ENCODE peak calls at places on chromosome 6, in nine cellular contexts. One of them, this sample, is unnamed.
A peak's percentile ranks its signal among the peaks of the same experiment; 100 is the strongest.

GRCh38 chr6:113558966-113559365 is 298.2 kb upstream of the MARCKS start:
- DNase-seq in esophagus muscularis mucosa: no peak
- DNase-seq in HepG2: no peak
- DNase-seq in GM23338: no peak
- DNase-seq in sigmoid colon: no peak
- DNase-seq in stomach: no peak
- DNase-seq in SK-N-SH: no peak
- DNase-seq in Panc1: no peak
- DNase-seq in breast epithelium: no peak
- DNase-seq in this sample: no peak

GRCh38 chr6:83815631-83816030 is 37.5 kb upstream of the RIPPLY2 start:
- DNase-seq in esophagus muscularis mucosa: no peak
- DNase-seq in HepG2: no peak
- DNase-seq in GM23338: no peak
- DNase-seq in sigmoid colon: no peak
- DNase-seq in stomach: no peak
- DNase-seq in SK-N-SH: peak; percentile 15
- DNase-seq in Panc1: no peak
- DNase-seq in breast epithelium: no peak
- DNase-seq in this sample: no peak

GRCh38 chr6:38283734-38284362 is 355.9 kb downstream of the BTBD9 start:
- DNase-seq in esophagus muscularis mucosa: no peak
- DNase-seq in HepG2: no peak
- DNase-seq in GM23338: no peak
- DNase-seq in sigmoid colon: no peak
- DNase-seq in stomach: no peak
- DNase-seq in SK-N-SH: no peak
- DNase-seq in Panc1: peak; percentile 57
- DNase-seq in breast epithelium: no peak
- DNase-seq in this sample: no peak

GRCh38 chr6:13913226-13914001 is 11.3 kb upstream of the RNF182 start:
- DNase-seq in esophagus muscularis mucosa: no peak
- DNase-seq in HepG2: no peak
- DNase-seq in GM23338: no peak
- DNase-seq in sigmoid colon: no peak
- DNase-seq in stomach: no peak
- DNase-seq in SK-N-SH: no peak
- DNase-seq in Panc1: no peak
- DNase-seq in breast epithelium: no peak
- DNase-seq in this sample: no peak

GRCh38 chr6:52535711-52536423 is 41.0 kb downstream of the TRAM2 start:
- DNase-seq in esophagus muscularis mucosa: no peak
- DNase-seq in HepG2: no peak
- DNase-seq in GM23338: peak; percentile 33
- DNase-seq in sigmoid colon: no peak
- DNase-seq in stomach: no peak
- DNase-seq in SK-N-SH: no peak
- DNase-seq in Panc1: no peak
- DNase-seq in breast epithelium: no peak
- DNase-seq in this sample: no peak

GRCh38 chr6:87706187-87706966 is 4.3 kb upstream of the AKIRIN2 start:
- DNase-seq in esophagus muscularis mucosa: no peak
- DNase-seq in HepG2: no peak
- DNase-seq in GM23338: no peak
- DNase-seq in sigmoid colon: no peak
- DNase-seq in stomach: no peak
- DNase-seq in SK-N-SH: no peak
- DNase-seq in Panc1: no peak
- DNase-seq in breast epithelium: no peak
- DNase-seq in this sample: no peak

GRCh38 chr6:26233608-26234420 is 131.2 kb upstream of the BTN3A2 start:
- DNase-seq in esophagus muscularis mucosa: no peak
- DNase-seq in HepG2: no peak
- DNase-seq in GM23338: peak; percentile 74
- DNase-seq in sigmoid colon: peak; percentile 76
- DNase-seq in stomach: peak; percentile 58
- DNase-seq in SK-N-SH: peak; percentile 40
- DNase-seq in Panc1: no peak
- DNase-seq in breast epithelium: peak; percentile 66
- DNase-seq in this sample: peak; percentile 93

GRCh38 chr6:53056273-53056672 is 8.9 kb upstream of the FBXO9 start:
- DNase-seq in esophagus muscularis mucosa: no peak
- DNase-seq in HepG2: no peak
- DNase-seq in GM23338: no peak
- DNase-seq in sigmoid colon: no peak
- DNase-seq in stomach: no peak
- DNase-seq in SK-N-SH: no peak
- DNase-seq in Panc1: no peak
- DNase-seq in breast epithelium: no peak
- DNase-seq in this sample: no peak

GRCh38 chr6:95686858-95687257 is 109.5 kb downstream of the MANEA start:
- DNase-seq in esophagus muscularis mucosa: no peak
- DNase-seq in HepG2: no peak
- DNase-seq in GM23338: no peak
- DNase-seq in sigmoid colon: no peak
- DNase-seq in stomach: no peak
- DNase-seq in SK-N-SH: no peak
- DNase-seq in Panc1: no peak
- DNase-seq in breast epithelium: no peak
- DNase-seq in this sample: no peak

GRCh38 chr6:112665815-112666214 is 318.7 kb downstream of the RFPL4B start:
- DNase-seq in esophagus muscularis mucosa: no peak
- DNase-seq in HepG2: no peak
- DNase-seq in GM23338: no peak
- DNase-seq in sigmoid colon: no peak
- DNase-seq in stomach: no peak
- DNase-seq in SK-N-SH: no peak
- DNase-seq in Panc1: no peak
- DNase-seq in breast epithelium: no peak
- DNase-seq in this sample: no peak

GRCh38 chr6:134908906-134909516 is 40.9 kb downstream of the ALDH8A1 start:
- DNase-seq in esophagus muscularis mucosa: peak; percentile 95
- DNase-seq in HepG2: peak; percentile 7
- DNase-seq in GM23338: no peak
- DNase-seq in sigmoid colon: peak; percentile 91
- DNase-seq in stomach: peak; percentile 29
- DNase-seq in SK-N-SH: no peak
- DNase-seq in Panc1: peak; percentile 90
- DNase-seq in breast epithelium: no peak
- DNase-seq in this sample: no peak

GRCh38 chr6:19472850-19473249 is 364.3 kb upstream of the ID4 start:
- DNase-seq in esophagus muscularis mucosa: peak; percentile 68
- DNase-seq in HepG2: no peak
- DNase-seq in GM23338: peak; percentile 60
- DNase-seq in sigmoid colon: no peak
- DNase-seq in stomach: no peak
- DNase-seq in SK-N-SH: no peak
- DNase-seq in Panc1: no peak
- DNase-seq in breast epithelium: no peak
- DNase-seq in this sample: no peak

GRCh38 chr6:169160091-169160854 is 93.4 kb downstream of the THBS2 start:
- DNase-seq in esophagus muscularis mucosa: peak; percentile 91
- DNase-seq in HepG2: no peak
- DNase-seq in GM23338: no peak
- DNase-seq in sigmoid colon: no peak
- DNase-seq in stomach: no peak
- DNase-seq in SK-N-SH: no peak
- DNase-seq in Panc1: no peak
- DNase-seq in breast epithelium: no peak
- DNase-seq in this sample: no peak

GRCh38 chr6:77926198-77926752 is 273.4 kb downstream of the MEI4 start:
- DNase-seq in esophagus muscularis mucosa: no peak
- DNase-seq in HepG2: peak; percentile 54
- DNase-seq in GM23338: peak; percentile 67
- DNase-seq in sigmoid colon: no peak
- DNase-seq in stomach: no peak
- DNase-seq in SK-N-SH: no peak
- DNase-seq in Panc1: no peak
- DNase-seq in breast epithelium: no peak
- DNase-seq in this sample: no peak

GRCh38 chr6:108163267-108163643 is 2.6 kb upstream of the NR2E1 start:
- DNase-seq in esophagus muscularis mucosa: peak; percentile 42
- DNase-seq in HepG2: no peak
- DNase-seq in GM23338: peak; percentile 77
- DNase-seq in sigmoid colon: no peak
- DNase-seq in stomach: no peak
- DNase-seq in SK-N-SH: no peak
- DNase-seq in Panc1: no peak
- DNase-seq in breast epithelium: no peak
- DNase-seq in this sample: no peak

GRCh38 chr6:48628316-48628715 is 517.3 kb upstream of the PTCHD4 start:
- DNase-seq in esophagus muscularis mucosa: no peak
- DNase-seq in HepG2: no peak
- DNase-seq in GM23338: peak; percentile 7
- DNase-seq in sigmoid colon: no peak
- DNase-seq in stomach: no peak
- DNase-seq in SK-N-SH: no peak
- DNase-seq in Panc1: no peak
- DNase-seq in breast epithelium: no peak
- DNase-seq in this sample: no peak

GRCh38 chr6:157013649-157014365 is 236.6 kb downstream of the ARID1B start:
- DNase-seq in esophagus muscularis mucosa: no peak
- DNase-seq in HepG2: no peak
- DNase-seq in GM23338: no peak
- DNase-seq in sigmoid colon: no peak
- DNase-seq in stomach: no peak
- DNase-seq in SK-N-SH: no peak
- DNase-seq in Panc1: no peak
- DNase-seq in breast epithelium: no peak
- DNase-seq in this sample: no peak

GRCh38 chr6:133854633-133855598 is 34.0 kb upstream of the TCF21 start:
- DNase-seq in esophagus muscularis mucosa: no peak
- DNase-seq in HepG2: peak; percentile 20
- DNase-seq in GM23338: peak; percentile 54
- DNase-seq in sigmoid colon: no peak
- DNase-seq in stomach: no peak
- DNase-seq in SK-N-SH: peak; percentile 24
- DNase-seq in Panc1: no peak
- DNase-seq in breast epithelium: no peak
- DNase-seq in this sample: peak; percentile 65

GRCh38 chr6:159935633-159936032 is 33.2 kb upstream of the IGF2R start:
- DNase-seq in esophagus muscularis mucosa: no peak
- DNase-seq in HepG2: no peak
- DNase-seq in GM23338: no peak
- DNase-seq in sigmoid colon: no peak
- DNase-seq in stomach: no peak
- DNase-seq in SK-N-SH: no peak
- DNase-seq in Panc1: no peak
- DNase-seq in breast epithelium: no peak
- DNase-seq in this sample: no peak

GRCh38 chr6:88349511-88349910 is 183.4 kb upstream of the CNR1 start:
- DNase-seq in esophagus muscularis mucosa: no peak
- DNase-seq in HepG2: no peak
- DNase-seq in GM23338: no peak
- DNase-seq in sigmoid colon: no peak
- DNase-seq in stomach: no peak
- DNase-seq in SK-N-SH: no peak
- DNase-seq in Panc1: no peak
- DNase-seq in breast epithelium: no peak
- DNase-seq in this sample: no peak

GRCh38 chr6:454148-454991 is 62.8 kb downstream of the IRF4 start:
- DNase-seq in esophagus muscularis mucosa: no peak
- DNase-seq in HepG2: no peak
- DNase-seq in GM23338: no peak
- DNase-seq in sigmoid colon: no peak
- DNase-seq in stomach: no peak
- DNase-seq in SK-N-SH: no peak
- DNase-seq in Panc1: no peak
- DNase-seq in breast epithelium: no peak
- DNase-seq in this sample: no peak

GRCh38 chr6:35400901-35401311 is 51.2 kb upstream of the FANCE start:
- DNase-seq in esophagus muscularis mucosa: no peak
- DNase-seq in HepG2: no peak
- DNase-seq in GM23338: no peak
- DNase-seq in sigmoid colon: no peak
- DNase-seq in stomach: peak; percentile 77
- DNase-seq in SK-N-SH: peak; percentile 46
- DNase-seq in Panc1: no peak
- DNase-seq in breast epithelium: no peak
- DNase-seq in this sample: no peak
- TF ChIP-seq POLR2AphosphoS5 in esophagus muscularis mucosa: no peak
- TF ChIP-seq POLR2AphosphoS5 in HepG2: no peak
- TF ChIP-seq POLR2AphosphoS5 in GM23338: no peak
- TF ChIP-seq POLR2AphosphoS5 in sigmoid colon: no peak
- TF ChIP-seq POLR2AphosphoS5 in stomach: no peak
- TF ChIP-seq POLR2AphosphoS5 in SK-N-SH: no peak
- TF ChIP-seq POLR2AphosphoS5 in Panc1: no peak
- TF ChIP-seq POLR2AphosphoS5 in breast epithelium: no peak
- TF ChIP-seq POLR2AphosphoS5 in this sample: no peak

DNA sequence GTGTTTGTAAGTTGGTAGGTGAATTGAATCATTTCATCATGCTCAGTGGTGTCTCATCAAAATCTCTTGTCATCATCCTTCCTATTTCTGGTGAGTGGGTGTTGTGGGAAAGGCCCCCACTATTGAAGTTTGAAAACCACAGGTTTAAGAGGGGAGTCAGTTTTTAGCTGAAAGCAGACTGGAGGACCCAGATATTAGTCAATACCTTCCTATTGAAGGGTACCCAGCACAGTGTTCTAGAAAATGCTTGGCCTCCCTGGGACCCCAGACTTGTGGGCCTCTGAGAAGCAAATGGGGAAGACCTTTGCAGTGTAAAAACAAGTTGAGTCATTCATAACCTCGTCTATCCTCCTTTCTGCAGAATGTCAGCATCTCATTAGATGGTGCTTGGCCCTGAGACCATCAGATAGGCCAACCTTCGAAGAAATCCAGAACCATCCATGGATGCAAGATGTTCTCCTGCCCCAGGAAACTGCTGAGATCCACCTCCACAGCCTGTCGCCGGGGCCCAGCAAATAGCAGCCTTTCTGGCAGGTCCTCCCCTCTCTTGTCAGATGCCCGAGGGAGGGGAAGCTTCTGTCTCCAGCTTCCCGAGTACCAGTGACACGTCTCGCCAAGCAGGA is 3.7 kb downstream of the PIM1 start:
- DNase-seq in esophagus muscularis mucosa: no peak
- DNase-seq in HepG2: no peak
- DNase-seq in GM23338: no peak
- DNase-seq in sigmoid colon: no peak
- DNase-seq in stomach: no peak
- DNase-seq in SK-N-SH: no peak
- DNase-seq in Panc1: no peak
- DNase-seq in breast epithelium: no peak
- DNase-seq in this sample: peak; percentile 79
- H3K27ac ChIP-seq in esophagus muscularis mucosa: peak overlapping the region; percentile 99
- H3K27ac ChIP-seq in HepG2: no peak overlapping the region
- H3K27ac ChIP-seq in GM23338: peak overlapping the region; percentile 53
- H3K27ac ChIP-seq in sigmoid colon: peak overlapping the region; percentile 99
- H3K27ac ChIP-seq in stomach: peak overlapping the region; percentile 94
- H3K27ac ChIP-seq in SK-N-SH: no peak overlapping the region
- H3K27ac ChIP-seq in Panc1: no peak overlapping the region
- H3K27ac ChIP-seq in breast epithelium: peak overlapping the region; percentile 1
- H3K27ac ChIP-seq in this sample: peak overlapping the region; percentile 89

GRCh38 chr6:111173341-111173740 is 86.0 kb downstream of the SLC16A10 start:
- DNase-seq in esophagus muscularis mucosa: no peak
- DNase-seq in HepG2: no peak
- DNase-seq in GM23338: peak; percentile 32
- DNase-seq in sigmoid colon: no peak
- DNase-seq in stomach: no peak
- DNase-seq in SK-N-SH: no peak
- DNase-seq in Panc1: no peak
- DNase-seq in breast epithelium: no peak
- DNase-seq in this sample: no peak
- TF ChIP-seq CTCF in esophagus muscularis mucosa: no peak
- TF ChIP-seq CTCF in HepG2: no peak
- TF ChIP-seq CTCF in GM23338: no peak
- TF ChIP-seq CTCF in sigmoid colon: no peak
- TF ChIP-seq CTCF in stomach: no peak
- TF ChIP-seq CTCF in SK-N-SH: no peak
- TF ChIP-seq CTCF in Panc1: no peak
- TF ChIP-seq CTCF in breast epithelium: no peak
- TF ChIP-seq CTCF in this sample: no peak

GRCh38 chr6:68080074-68080473 is 555.0 kb upstream of the ADGRB3 start:
- DNase-seq in esophagus muscularis mucosa: no peak
- DNase-seq in HepG2: no peak
- DNase-seq in GM23338: no peak
- DNase-seq in sigmoid colon: no peak
- DNase-seq in stomach: no peak
- DNase-seq in SK-N-SH: no peak
- DNase-seq in Panc1: no peak
- DNase-seq in breast epithelium: no peak
- DNase-seq in this sample: no peak
- TF ChIP-seq POLR2AphosphoS5 in esophagus muscularis mucosa: no peak
- TF ChIP-seq POLR2AphosphoS5 in HepG2: no peak
- TF ChIP-seq POLR2AphosphoS5 in GM23338: no peak
- TF ChIP-seq POLR2AphosphoS5 in sigmoid colon: no peak
- TF ChIP-seq POLR2AphosphoS5 in stomach: no peak
- TF ChIP-seq POLR2AphosphoS5 in SK-N-SH: no peak
- TF ChIP-seq POLR2AphosphoS5 in Panc1: no peak
- TF ChIP-seq POLR2AphosphoS5 in breast epithelium: no peak
- TF ChIP-seq POLR2AphosphoS5 in this sample: no peak

This sample was measured in spleen.